ENCODE peak calls at places on chromosome 19, in six cellular contexts. U, D, R, W, X and B are unnamed samples.

GRCh38 chr19:29680447-29680846 is 15.2 kb downstream of the PLEKHF1 start:
- DNase-seq in U (peak), X (no peak), W (no peak), R (no peak), D (peak), B (no peak)

GRCh38 chr19:18663940-18664530 is 19.4 kb upstream of the CRTC1 start:
- DNase-seq in W (no peak), X (no peak), R (no peak), D (no peak), U (no peak), B (no peak)

GRCh38 chr19:12526542-12526941 is 24.7 kb downstream of the ZNF564 start:
- DNase-seq in D (no peak), U (no peak), R (no peak), X (no peak), W (no peak), B (no peak)

GRCh38 chr19:7862413-7862951 is 11.7 kb downstream of the PRR36 start:
- DNase-seq in R (no peak), W (no peak), D (peak), U (no peak), X (peak), B (no peak)

GRCh38 chr19:31118292-31118925 is 230.8 kb downstream of the TSHZ3 start:
- DNase-seq in R (peak), D (no peak), X (peak), U (no peak), W (no peak), B (peak)

GRCh38 chr19:39212377-39212742 is 8.3 kb upstream of the SYCN start:
- DNase-seq in R (no peak), U (no peak), D (peak), W (peak), X (peak), B (no peak)

GRCh38 chr19:32018014-32018413 is 327.4 kb upstream of the ZNF507 start:
- DNase-seq in X (no peak), R (no peak), W (no peak), U (no peak), D (no peak), B (peak)

GRCh38 chr19:1526979-1527649 is 3.2 kb downstream of the PLK5 start:
- DNase-seq in D (no peak), W (no peak), R (no peak), X (no peak), U (no peak), B (no peak)

GRCh38 chr19:36113895-36114762 is 546 bp downstream of the POLR2I start:
- DNase-seq in X (peak), U (peak), D (no peak), R (peak), W (peak), B (no peak)

GRCh38 chr19:46271488-46272197 is 25.2 kb upstream of the HIF3A start:
- DNase-seq in W (peak), U (no peak), R (no peak), D (no peak), X (no peak), B (no peak)

GRCh38 chr19:16062789-16063188 is 13.5 kb upstream of the TPM4 start:
- DNase-seq in D (peak), X (peak), R (peak), U (no peak), W (peak), B (no peak)

GRCh38 chr19:13463296-13463695 is 43.0 kb downstream of the CACNA1A start:
- DNase-seq in W (peak), U (no peak), R (no peak), X (peak), D (no peak), B (no peak)

GRCh38 chr19:3507371-3508120 is 1.4 kb downstream of the FZR1 start:
- DNase-seq in D (peak), R (no peak), U (no peak), W (peak), X (peak), B (no peak)

GRCh38 chr19:53608381-53608780 is 23.4 kb upstream of the DPRX start:
- DNase-seq in U (no peak), D (no peak), R (no peak), W (no peak), X (no peak), B (no peak)

GRCh38 chr19:14059093-14059480 is 2.8 kb downstream of the PALM3 start:
- DNase-seq in D (no peak), U (no peak), X (peak), W (no peak), R (no peak), B (no peak)

GRCh38 chr19:36421749-36422481 is 3.5 kb upstream of the ZFP82 start:
- DNase-seq in R (no peak), U (no peak), W (peak), D (no peak), X (no peak), B (no peak)

GRCh38 chr19:18710986-18711751 is 27.7 kb downstream of the CRTC1 start:
- DNase-seq in W (no peak), R (peak), D (no peak), X (no peak), U (peak), B (peak)

GRCh38 chr19:39362682-39363657 is 20.7 kb downstream of the SAMD4B start:
- DNase-seq in R (peak), W (peak), D (no peak), X (no peak), U (peak), B (no peak)

GRCh38 chr19:46081928-46082727 is 41.3 kb upstream of the IGFL4 start:
- DNase-seq in D (no peak), X (peak), R (no peak), U (peak), W (peak), B (no peak)

GRCh38 chr19:6806488-6806887 is 34.0 kb downstream of the VAV1 start:
- DNase-seq in W (no peak), X (no peak), D (no peak), R (no peak), U (no peak), B (no peak)

GRCh38 chr19:48625891-48626327 is 6.6 kb downstream of the SPHK2 start:
- DNase-seq in U (no peak), X (no peak), D (no peak), R (no peak), W (no peak), B (peak)